ENCODE peak calls at places on chromosome 1, in four cellular contexts. D is A549, I is K562, R is WTC11. L is an unnamed sample.

GRCh38 chr1:28889357-28889756 is 25.0 kb upstream of the EPB41 start:
- DNase-seq in R (no peak), D (no peak), I (no peak), L (no peak)

GRCh38 chr1:8396083-8396911 is 78.4 kb downstream of the SLC45A1 start:
- DNase-seq in R (no peak), I (no peak), D (no peak), L (no peak)

GRCh38 chr1:233689017-233689747 is 75.3 kb downstream of the KCNK1 start:
- DNase-seq in I (no peak), D (no peak), R (no peak), L (no peak)

GRCh38 chr1:24483441-24483840 is 19.2 kb upstream of the RCAN3 start:
- DNase-seq in I (no peak), R (no peak), D (no peak), L (no peak)

GRCh38 chr1:19229828-19230325 is 19.8 kb upstream of the UBR4 start:
- DNase-seq in R (no peak), I (no peak), D (no peak), L (no peak)

GRCh38 chr1:94974824-94975223 is 47.9 kb upstream of the CNN3 start:
- DNase-seq in I (no peak), R (no peak), D (no peak), L (no peak)

GRCh38 chr1:2386636-2387611 is 4.4 kb downstream of the MORN1 start:
- DNase-seq in I (no peak), R (no peak), D (no peak), L (no peak)

GRCh38 chr1:2650967-2651645 is 18.3 kb upstream of the MMEL1 start:
- DNase-seq in R (no peak), D (no peak), I (no peak), L (no peak)

GRCh38 chr1:199029855-199030254 is 391.0 kb downstream of the PTPRC start:
- DNase-seq in R (no peak), I (no peak), D (no peak), L (no peak)

GRCh38 chr1:194843077-194843476 is 1656.7 kb upstream of the B3GALT2 start:
- DNase-seq in R (no peak), D (no peak), I (no peak), L (no peak)

GRCh38 chr1:244435562-244436205 is 16.0 kb downstream of the ADSS2 start:
- DNase-seq in R (no peak), I (no peak), D (no peak), L (no peak)

GRCh38 chr1:7420098-7420445 is 351.0 kb upstream of the VAMP3 start:
- DNase-seq in I (no peak), D (no peak), R (no peak), L (no peak)

GRCh38 chr1:3275471-3276340 is 178.8 kb upstream of the ARHGEF16 start:
- DNase-seq in R (no peak), I (no peak), D (no peak), L (no peak)

GRCh38 chr1:237126180-237126579 is 84.2 kb downstream of the RYR2 start:
- DNase-seq in I (no peak), R (no peak), D (no peak), L (no peak)

GRCh38 chr1:231201375-231202124 is 39.5 kb upstream of the GNPAT start:
- DNase-seq in D (no peak), I (no peak), R (no peak), L (no peak)

GRCh38 chr1:172399369-172400072 is 21.0 kb upstream of the C1orf105 start:
- DNase-seq in I (peak), D (peak), R (no peak), L (no peak)

GRCh38 chr1:225737179-225737578 is 40.4 kb upstream of the SRP9 start:
- DNase-seq in D (peak), I (no peak), R (no peak), L (no peak)

GRCh38 chr1:92709738-92710137 is 75.2 kb downstream of the EVI5 start:
- DNase-seq in D (no peak), R (peak), I (peak), L (no peak)

GRCh38 chr1:186782791-186783190 is 46.0 kb upstream of the PLA2G4A start:
- DNase-seq in D (no peak), I (no peak), R (no peak), L (no peak)

DNA sequence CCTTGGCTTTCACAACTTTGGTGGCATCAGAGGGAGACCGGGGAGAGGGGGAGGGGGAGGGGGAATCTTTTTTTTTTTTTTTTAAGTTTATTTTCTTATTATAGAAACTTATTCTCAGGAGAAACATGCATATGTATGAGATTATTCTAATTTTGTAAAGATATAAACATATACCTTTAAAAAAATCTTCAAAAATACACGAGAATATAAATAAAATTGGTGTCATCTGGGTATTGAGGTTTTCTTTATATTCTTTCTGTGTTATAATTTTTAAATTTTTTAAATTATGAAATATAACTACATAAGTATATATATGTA is 18.9 kb upstream of the SNRPE start:
- DNase-seq in R (no peak), I (no peak), D (no peak), L (no peak)
- TF ChIP-seq JUN in R (no peak), I (no peak), D (no peak), L (no peak)

DNA sequence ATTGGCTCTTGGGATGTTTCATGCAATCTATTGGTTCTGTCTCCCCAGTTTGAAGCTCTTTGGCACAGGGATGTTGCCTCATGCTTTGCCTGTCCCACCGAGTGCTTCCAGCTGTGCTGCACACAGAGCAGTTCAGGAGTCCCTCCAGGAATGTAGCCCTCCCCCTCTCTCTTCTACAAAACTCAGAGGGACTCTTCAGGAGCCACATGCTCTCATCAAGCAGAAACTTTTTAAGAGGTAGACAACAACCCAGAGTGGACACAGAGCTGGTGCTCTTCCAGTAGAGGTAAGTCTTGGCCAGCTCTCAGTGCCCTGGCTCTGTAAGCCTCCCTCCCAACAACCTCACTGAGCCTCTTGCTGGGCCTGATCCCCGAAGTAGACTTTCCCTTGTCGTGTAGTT is 11.6 kb upstream of the ZNF697 start:
- DNase-seq in I (no peak), R (peak), D (no peak), L (no peak)
- TF ChIP-seq JUN in I (no peak), R (no peak), D (no peak), L (no peak)

DNA sequence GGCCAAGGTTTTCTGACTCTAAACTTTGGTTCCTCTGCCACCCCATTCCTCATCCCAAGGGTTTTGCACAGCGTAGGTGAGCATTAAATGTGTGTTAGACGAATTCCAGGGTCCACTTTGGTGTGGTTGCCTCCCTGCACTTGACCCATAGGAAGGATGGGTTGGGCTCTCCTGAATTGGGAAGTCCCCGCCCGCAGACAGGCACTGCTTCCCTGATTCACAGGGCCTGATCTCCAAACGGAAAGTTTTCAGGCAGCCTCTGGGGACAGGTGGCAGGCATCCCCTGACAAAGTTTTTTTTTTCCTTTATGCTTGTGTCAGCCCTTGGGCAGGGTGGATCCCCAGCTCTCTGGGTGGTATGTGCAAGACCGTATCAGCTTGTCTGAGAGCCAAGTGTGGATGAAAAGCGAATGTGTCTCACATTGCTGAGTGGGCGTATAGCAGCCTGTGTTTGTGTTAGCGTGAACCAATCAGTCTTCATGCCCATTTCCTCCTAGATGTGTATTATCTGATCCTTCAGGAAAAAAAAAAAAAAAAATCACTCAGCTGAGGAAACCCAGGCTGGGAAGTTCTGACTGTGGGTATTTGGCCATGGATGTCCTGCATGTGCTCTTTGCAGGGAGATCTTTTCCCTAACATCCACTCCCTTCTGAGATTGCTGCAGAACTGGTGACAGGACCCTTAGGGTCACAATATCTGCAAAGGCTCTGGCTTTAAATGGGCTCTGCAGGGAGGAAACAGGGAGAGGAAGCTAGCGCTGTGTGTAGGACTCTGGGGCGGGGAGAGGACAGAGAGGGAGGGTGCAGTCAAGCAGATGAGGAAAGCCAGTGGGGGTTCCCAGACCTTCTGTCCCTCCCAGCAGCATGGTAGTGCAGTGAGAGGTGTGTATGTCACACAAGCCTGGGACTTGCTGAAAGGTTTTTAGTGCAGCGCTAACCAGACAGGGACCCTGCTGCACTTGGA is 42.2 kb upstream of the TRABD2B start:
- DNase-seq in I (no peak), D (no peak), R (no peak), L (no peak)
- TF ChIP-seq JUN in I (no peak), D (no peak), R (no peak), L (no peak)

GRCh38 chr1:234722904-234723588 is 113.1 kb upstream of the IRF2BP2 start:
- DNase-seq in R (no peak), I (peak), D (peak), L (no peak)
- TF ChIP-seq JUN in R (no peak), I (no peak), D (no peak), L (no peak)

DNA sequence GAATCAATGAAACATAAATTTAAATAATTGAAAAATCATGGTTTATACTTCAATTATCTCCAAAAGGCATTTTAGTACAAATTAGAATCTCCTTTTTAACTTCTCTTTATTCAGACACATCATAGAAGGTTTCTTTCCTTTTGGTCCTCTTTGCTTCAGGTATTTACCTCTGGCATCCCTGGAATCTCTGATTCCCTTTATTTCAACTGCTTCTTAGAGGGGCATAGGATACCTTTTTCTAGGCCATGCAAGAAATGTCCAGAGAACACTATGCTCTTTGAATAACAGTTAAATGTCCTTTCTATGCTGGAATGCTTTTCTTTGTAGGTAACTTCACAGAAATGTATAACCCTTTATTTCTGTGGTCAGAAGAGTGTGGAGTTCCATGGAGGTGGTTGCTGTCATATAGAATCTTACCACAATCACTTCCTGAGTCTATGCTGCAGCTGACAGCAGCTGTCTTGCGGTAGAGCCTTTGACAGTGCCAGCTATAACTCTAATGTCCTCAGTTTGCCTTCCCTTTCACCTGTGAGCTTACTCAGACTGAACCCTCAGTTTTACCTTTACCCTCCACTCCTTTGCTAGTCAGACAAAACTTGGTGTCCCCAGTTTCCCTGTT is 8.6 kb downstream of the LAMC2 start:
- DNase-seq in I (no peak), D (no peak), R (no peak), L (no peak)
- TF ChIP-seq JUN in I (no peak), D (no peak), R (no peak), L (no peak)

DNA sequence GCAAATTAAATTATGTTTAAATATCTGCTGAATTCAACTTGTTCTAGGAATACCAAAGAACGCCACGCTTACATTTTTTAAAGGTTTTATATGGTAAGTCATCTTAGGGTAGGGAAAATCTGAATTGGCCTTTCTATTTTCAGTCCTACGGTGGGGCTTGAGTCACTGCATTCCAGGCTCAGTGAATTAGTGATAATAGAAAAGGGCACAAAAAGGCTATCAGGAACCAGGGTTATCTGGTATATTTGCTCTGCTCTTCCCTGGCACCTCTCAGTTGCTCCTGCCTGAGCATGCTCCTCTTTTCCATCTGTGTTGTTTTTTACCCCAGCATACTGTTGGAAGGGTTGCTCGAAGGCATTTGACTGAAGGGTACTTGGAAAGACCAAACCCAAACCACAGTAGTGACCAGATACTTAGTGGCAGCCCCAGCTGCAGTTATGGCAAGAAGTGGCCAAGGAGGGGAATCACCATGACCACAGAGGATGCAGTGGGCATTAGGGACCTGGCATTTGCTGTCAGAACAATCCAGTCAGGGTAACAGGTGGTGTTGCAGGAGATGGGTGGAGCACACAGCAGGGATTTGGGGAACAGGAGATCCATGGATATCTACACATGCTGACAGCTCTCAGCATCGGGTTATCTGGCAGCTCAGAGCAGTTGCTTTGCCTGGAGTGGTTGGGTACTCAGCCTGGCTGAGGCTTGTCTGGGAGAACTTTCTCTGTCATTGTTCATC is 2.3 kb downstream of the OVAAL start:
- DNase-seq in D (no peak), I (no peak), R (no peak), L (no peak)
- TF ChIP-seq JUN in D (no peak), I (no peak), R (no peak), L (no peak)

L was measured in H1.